ENCODE peak calls at places on chromosomes 16 and 17, in four cellular contexts. One of them, this sample, is unnamed.

GRCh38 chr16:2734844-2735243 is 14.8 kb upstream of the PRSS27 start:
- DNase-seq in A549: no peak
- DNase-seq in HepG2: no peak
- DNase-seq in K562: no peak
- DNase-seq in this sample: no peak

GRCh38 chr17:30161601-30162000 is 45.0 kb downstream of the NSRP1 start:
- DNase-seq in A549: no peak
- DNase-seq in HepG2: no peak
- DNase-seq in K562: no peak
- DNase-seq in this sample: no peak

GRCh38 chr17:40541060-40541872 is 24.0 kb downstream of the CCR7 start:
- DNase-seq in A549: no peak
- DNase-seq in HepG2: peak
- DNase-seq in K562: no peak
- DNase-seq in this sample: no peak

GRCh38 chr16:82031116-82032084 is 3.7 kb upstream of the HSD17B2 start:
- DNase-seq in A549: peak
- DNase-seq in HepG2: peak
- DNase-seq in K562: peak
- DNase-seq in this sample: no peak

GRCh38 chr17:18246880-18247612 is 11.5 kb downstream of the FLII start:
- DNase-seq in A549: peak
- DNase-seq in HepG2: no peak
- DNase-seq in K562: peak
- DNase-seq in this sample: no peak

GRCh38 chr16:9647981-9648701 is 534.1 kb downstream of the GRIN2A start:
- DNase-seq in A549: peak
- DNase-seq in HepG2: peak
- DNase-seq in K562: peak
- DNase-seq in this sample: no peak

GRCh38 chr16:4767872-4768548 is 1.0 kb upstream of the ZNF500 start:
- DNase-seq in A549: no peak
- DNase-seq in HepG2: no peak
- DNase-seq in K562: no peak
- DNase-seq in this sample: peak

GRCh38 chr17:66713533-66714042 is 121.3 kb upstream of the CACNG5 start:
- DNase-seq in A549: no peak
- DNase-seq in HepG2: no peak
- DNase-seq in K562: no peak
- DNase-seq in this sample: peak

GRCh38 chr17:29839656-29840055 is 90.4 kb downstream of the SSH2 start:
- DNase-seq in A549: no peak
- DNase-seq in HepG2: no peak
- DNase-seq in K562: no peak
- DNase-seq in this sample: no peak

GRCh38 chr17:81150379-81151038 is 14.8 kb upstream of the PVALEF start:
- DNase-seq in A549: no peak
- DNase-seq in HepG2: no peak
- DNase-seq in K562: no peak
- DNase-seq in this sample: no peak

GRCh38 chr17:31598921-31599571 is 207.6 kb downstream of the RAB11FIP4 start:
- DNase-seq in A549: no peak
- DNase-seq in HepG2: peak
- DNase-seq in K562: no peak
- DNase-seq in this sample: no peak

GRCh38 chr16:31130336-31130812 is 5.2 kb downstream of the PRSS8 start:
- DNase-seq in A549: no peak
- DNase-seq in HepG2: no peak
- DNase-seq in K562: no peak
- DNase-seq in this sample: no peak

GRCh38 chr16:81376880-81377279 is 62.1 kb downstream of the GAN start:
- DNase-seq in A549: no peak
- DNase-seq in HepG2: no peak
- DNase-seq in K562: no peak
- DNase-seq in this sample: no peak

GRCh38 chr17:76466775-76467130 is 650 bp upstream of the AANAT start:
- DNase-seq in A549: no peak
- DNase-seq in HepG2: no peak
- DNase-seq in K562: no peak
- DNase-seq in this sample: no peak

GRCh38 chr16:15482068-15482747 is 47.8 kb downstream of the BMERB1 start:
- DNase-seq in A549: peak
- DNase-seq in HepG2: peak
- DNase-seq in K562: peak
- DNase-seq in this sample: no peak

GRCh38 chr17:41975099-41976083 is 8.8 kb downstream of the CNP start:
- DNase-seq in A549: no peak
- DNase-seq in HepG2: no peak
- DNase-seq in K562: no peak
- DNase-seq in this sample: no peak

GRCh38 chr16:75319513-75320401 is 68.3 kb upstream of the BCAR1 start:
- DNase-seq in A549: no peak
- DNase-seq in HepG2: no peak
- DNase-seq in K562: no peak
- DNase-seq in this sample: peak

GRCh38 chr17:15341385-15341849 is at the start of gene TEKT3:
- DNase-seq in A549: peak
- DNase-seq in HepG2: no peak
- DNase-seq in K562: peak
- DNase-seq in this sample: no peak

GRCh38 chr16:66390346-66391108 is 24.0 kb downstream of the CDH5 start:
- DNase-seq in A549: no peak
- DNase-seq in HepG2: no peak
- DNase-seq in K562: no peak
- DNase-seq in this sample: no peak

GRCh38 chr16:62548095-62548494 is 511.9 kb upstream of the CDH8 start:
- DNase-seq in A549: no peak
- DNase-seq in HepG2: no peak
- DNase-seq in K562: no peak
- DNase-seq in this sample: no peak

GRCh38 chr17:36723459-36723858 is 122.1 kb downstream of the MRM1 start:
- DNase-seq in A549: no peak
- DNase-seq in HepG2: no peak
- DNase-seq in K562: no peak
- DNase-seq in this sample: no peak

GRCh38 chr17:36721560-36722120 is 120.3 kb downstream of the MRM1 start:
- DNase-seq in A549: no peak
- DNase-seq in HepG2: no peak
- DNase-seq in K562: no peak
- DNase-seq in this sample: no peak

GRCh38 chr17:36720131-36720530 is 118.7 kb downstream of the MRM1 start:
- DNase-seq in A549: no peak
- DNase-seq in HepG2: no peak
- DNase-seq in K562: no peak
- DNase-seq in this sample: no peak

GRCh38 chr17:36722121-36722902 is 120.9 kb downstream of the MRM1 start:
- DNase-seq in A549: no peak
- DNase-seq in HepG2: no peak
- DNase-seq in K562: peak
- DNase-seq in this sample: no peak

DNA sequence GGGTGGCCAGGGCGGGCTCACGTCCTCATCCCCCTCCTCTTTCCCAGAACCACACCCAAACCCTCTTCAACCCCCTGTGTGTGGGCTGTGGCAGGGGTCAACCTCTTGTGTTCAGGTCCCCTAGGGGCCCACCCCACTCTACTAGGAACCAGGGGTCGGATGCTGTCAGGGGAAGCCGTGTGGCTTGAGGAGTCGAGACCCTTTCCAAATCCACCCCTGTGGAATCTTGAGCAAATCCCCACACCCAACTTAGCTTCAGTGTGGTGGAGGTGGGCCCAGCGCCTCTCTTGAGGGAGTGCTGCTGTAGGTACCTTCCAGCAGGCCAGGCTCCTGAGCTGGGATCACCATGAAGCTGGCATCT is 121.5 kb downstream of the MRM1 start:
- DNase-seq in A549: no peak
- DNase-seq in HepG2: no peak
- DNase-seq in K562: no peak
- DNase-seq in this sample: no peak
- TF ChIP-seq CHD4 in A549: no peak
- TF ChIP-seq CHD4 in HepG2: no peak
- TF ChIP-seq CHD4 in K562: no peak
- TF ChIP-seq CHD4 in this sample: no peak

DNA sequence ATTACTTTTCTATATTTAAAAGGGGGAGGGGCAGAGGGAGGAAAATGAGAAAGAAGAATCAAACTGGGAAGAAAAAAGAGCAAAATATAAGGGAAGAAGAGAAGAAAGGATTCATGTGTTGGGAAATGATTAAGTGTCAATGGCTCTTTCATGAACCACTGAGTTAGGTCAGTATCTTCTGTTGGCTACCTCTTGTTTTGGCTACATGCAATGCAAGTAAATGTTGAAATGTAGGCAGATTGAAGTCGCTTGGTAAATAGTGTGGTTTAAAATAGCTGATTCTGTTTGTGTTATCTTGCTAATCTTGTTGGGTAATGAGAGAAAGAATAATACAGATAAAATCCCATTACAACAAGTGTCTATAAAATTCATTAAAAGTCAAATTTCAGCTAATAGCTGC is 27.2 kb downstream of the COX11 start:
- DNase-seq in A549: no peak
- DNase-seq in HepG2: no peak
- DNase-seq in K562: no peak
- DNase-seq in this sample: no peak
- TF ChIP-seq CHD4 in A549: no peak
- TF ChIP-seq CHD4 in HepG2: no peak
- TF ChIP-seq CHD4 in K562: no peak
- TF ChIP-seq CHD4 in this sample: no peak

DNA sequence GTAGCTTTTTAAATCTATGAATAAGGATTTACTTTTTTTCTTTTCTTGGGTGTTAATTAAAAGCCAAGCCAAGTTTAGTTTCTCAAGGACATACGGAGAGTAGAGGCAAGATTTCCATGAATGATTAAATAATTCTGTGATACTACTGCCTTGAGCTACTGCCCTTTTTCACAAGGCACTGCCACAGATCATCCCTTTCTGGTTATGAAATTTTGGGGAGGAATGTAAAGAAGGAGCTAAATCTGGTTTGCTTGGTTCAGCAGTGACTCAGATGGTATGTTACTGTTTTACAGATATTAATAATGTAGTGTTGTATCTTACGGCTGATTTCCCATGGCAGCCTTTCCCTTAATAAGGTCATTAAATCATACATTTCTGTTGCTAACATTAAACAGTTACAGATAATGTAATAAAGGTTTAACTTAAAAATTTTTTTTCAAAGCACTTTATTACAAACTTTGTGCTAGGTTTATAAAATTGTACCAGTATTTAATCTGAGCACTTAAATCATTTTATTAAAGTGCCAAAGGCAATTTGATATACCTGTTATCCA is 2.6 kb downstream of the WSB1 start:
- DNase-seq in A549: peak
- DNase-seq in HepG2: no peak
- DNase-seq in K562: no peak
- DNase-seq in this sample: no peak
- TF ChIP-seq CHD4 in A549: no peak
- TF ChIP-seq CHD4 in HepG2: no peak
- TF ChIP-seq CHD4 in K562: no peak
- TF ChIP-seq CHD4 in this sample: no peak

DNA sequence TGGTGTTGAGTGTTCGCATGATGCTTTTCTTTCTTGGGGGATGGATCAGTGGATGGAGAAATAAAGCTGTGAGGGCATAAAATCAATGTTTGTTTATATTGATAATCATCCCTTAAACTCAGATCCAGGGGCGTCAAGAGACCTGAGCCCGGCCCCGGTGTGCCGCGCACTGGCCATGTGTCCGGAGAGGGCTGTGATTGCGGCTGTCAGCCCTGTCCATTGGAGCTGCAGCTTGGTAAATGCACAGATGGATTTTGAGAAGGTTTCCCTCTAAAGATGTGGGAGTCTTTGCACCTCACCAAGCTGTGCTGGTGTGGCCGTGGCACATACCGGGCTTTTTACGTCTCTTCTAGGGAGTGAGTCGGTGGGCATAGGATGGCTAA is 21.6 kb upstream of the ZNF750 start:
- DNase-seq in A549: no peak
- DNase-seq in HepG2: no peak
- DNase-seq in K562: no peak
- DNase-seq in this sample: no peak
- TF ChIP-seq CHD4 in A549: no peak
- TF ChIP-seq CHD4 in HepG2: no peak
- TF ChIP-seq CHD4 in K562: no peak
- TF ChIP-seq CHD4 in this sample: no peak

GRCh38 chr16:12062343-12063003 is 85.9 kb downstream of the SNX29 start:
- DNase-seq in A549: no peak
- DNase-seq in HepG2: no peak
- DNase-seq in K562: no peak
- DNase-seq in this sample: no peak

GRCh38 chr16:12061336-12062055 is 85.0 kb downstream of the SNX29 start:
- DNase-seq in A549: no peak
- DNase-seq in HepG2: no peak
- DNase-seq in K562: peak
- DNase-seq in this sample: no peak

GRCh38 chr16:12057276-12057675 is 80.7 kb downstream of the SNX29 start:
- DNase-seq in A549: no peak
- DNase-seq in HepG2: no peak
- DNase-seq in K562: no peak
- DNase-seq in this sample: no peak

GRCh38 chr16:12060751-12061150 is 84.2 kb downstream of the SNX29 start:
- DNase-seq in A549: no peak
- DNase-seq in HepG2: no peak
- DNase-seq in K562: peak
- DNase-seq in this sample: peak

GRCh38 chr16:12059216-12059769 is 82.8 kb downstream of the SNX29 start:
- DNase-seq in A549: no peak
- DNase-seq in HepG2: peak
- DNase-seq in K562: no peak
- DNase-seq in this sample: no peak
- TF ChIP-seq CHD4 in A549: no peak
- TF ChIP-seq CHD4 in HepG2: no peak
- TF ChIP-seq CHD4 in K562: no peak
- TF ChIP-seq CHD4 in this sample: no peak

DNA sequence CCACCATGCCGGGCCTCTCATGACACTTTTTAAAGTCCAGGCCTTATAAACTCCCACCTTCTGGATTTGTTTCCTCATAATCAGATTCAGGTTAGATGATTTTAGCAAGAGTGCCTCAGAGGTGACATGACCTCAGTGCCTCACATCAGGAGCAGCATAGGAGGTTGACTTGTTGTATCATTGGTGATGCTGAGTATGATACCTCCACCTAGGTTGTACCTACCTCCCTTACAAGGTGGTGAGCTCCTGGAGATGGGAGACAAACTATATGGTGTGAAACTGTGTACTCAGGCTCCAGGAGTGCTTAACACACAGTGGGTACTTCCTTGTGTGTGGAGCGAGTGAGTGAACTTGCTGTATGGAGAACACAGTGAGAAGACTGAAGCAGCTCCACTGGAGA is 18.6 kb downstream of the NDUFAB1 start:
- DNase-seq in A549: no peak
- DNase-seq in HepG2: no peak
- DNase-seq in K562: no peak
- DNase-seq in this sample: no peak
- TF ChIP-seq CHD4 in A549: no peak
- TF ChIP-seq CHD4 in HepG2: no peak
- TF ChIP-seq CHD4 in K562: no peak
- TF ChIP-seq CHD4 in this sample: no peak